ENCODE peak calls at places on chromosome 5, in four cellular contexts. Z is heart left ventricle, D is breast epithelium, G is fibroblast of lung. K is an unnamed sample. For H3K36me3, the result is how much of the 10 kb centered on the place peaks cover.

GRCh38 chr5:146474040-146474439 is 26.9 kb downstream of the TCERG1 start:
- DNase-seq in Z (no peak), D (no peak), G (no peak), K (no peak)

GRCh38 chr5:42317575-42317974 is 105.7 kb upstream of the GHR start:
- DNase-seq in Z (no peak), D (no peak), G (no peak), K (no peak)

GRCh38 chr5:88889165-88890069 is 6.4 kb upstream of the MEF2C start:
- DNase-seq in Z (peak), D (no peak), G (peak), K (no peak)

GRCh38 chr5:8984386-8984785 is 561.5 kb downstream of the SEMA5A start:
- DNase-seq in Z (no peak), D (no peak), G (no peak), K (no peak)

GRCh38 chr5:1725641-1726468 is 73.8 kb downstream of the MRPL36 start:
- DNase-seq in Z (no peak), D (peak), G (no peak), K (peak)

GRCh38 chr5:458547-459353 is 15.8 kb downstream of the EXOC3 start:
- DNase-seq in Z (no peak), D (peak), G (peak), K (no peak)

GRCh38 chr5:41161271-41161670 is 52.1 kb downstream of the C6 start:
- DNase-seq in Z (no peak), D (no peak), G (peak), K (no peak)

GRCh38 chr5:179568731-179569130 is 18.4 kb downstream of the RUFY1 start:
- DNase-seq in Z (no peak), D (no peak), G (no peak), K (no peak)

GRCh38 chr5:16889203-16889971 is 46.7 kb downstream of the MYO10 start:
- DNase-seq in Z (no peak), D (no peak), G (peak), K (no peak)

GRCh38 chr5:123670981-123671557 is 159.1 kb downstream of the CSNK1G3 start:
- DNase-seq in Z (peak), D (no peak), G (peak), K (peak)

GRCh38 chr5:98769256-98770157 is 4.0 kb upstream of the RGMB start:
- DNase-seq in Z (peak), D (no peak), G (peak), K (no peak)

GRCh38 chr5:160286947-160287346 is 25.4 kb downstream of the CCNJL start:
- DNase-seq in Z (no peak), D (peak), G (no peak), K (no peak)

GRCh38 chr5:159975462-159976019 is 33.4 kb upstream of the TTC1 start:
- DNase-seq in Z (peak), D (no peak), G (peak), K (no peak)

GRCh38 chr5:99378443-99378842 is 449.6 kb upstream of the CHD1 start:
- DNase-seq in Z (no peak), D (no peak), G (no peak), K (no peak)

DNA sequence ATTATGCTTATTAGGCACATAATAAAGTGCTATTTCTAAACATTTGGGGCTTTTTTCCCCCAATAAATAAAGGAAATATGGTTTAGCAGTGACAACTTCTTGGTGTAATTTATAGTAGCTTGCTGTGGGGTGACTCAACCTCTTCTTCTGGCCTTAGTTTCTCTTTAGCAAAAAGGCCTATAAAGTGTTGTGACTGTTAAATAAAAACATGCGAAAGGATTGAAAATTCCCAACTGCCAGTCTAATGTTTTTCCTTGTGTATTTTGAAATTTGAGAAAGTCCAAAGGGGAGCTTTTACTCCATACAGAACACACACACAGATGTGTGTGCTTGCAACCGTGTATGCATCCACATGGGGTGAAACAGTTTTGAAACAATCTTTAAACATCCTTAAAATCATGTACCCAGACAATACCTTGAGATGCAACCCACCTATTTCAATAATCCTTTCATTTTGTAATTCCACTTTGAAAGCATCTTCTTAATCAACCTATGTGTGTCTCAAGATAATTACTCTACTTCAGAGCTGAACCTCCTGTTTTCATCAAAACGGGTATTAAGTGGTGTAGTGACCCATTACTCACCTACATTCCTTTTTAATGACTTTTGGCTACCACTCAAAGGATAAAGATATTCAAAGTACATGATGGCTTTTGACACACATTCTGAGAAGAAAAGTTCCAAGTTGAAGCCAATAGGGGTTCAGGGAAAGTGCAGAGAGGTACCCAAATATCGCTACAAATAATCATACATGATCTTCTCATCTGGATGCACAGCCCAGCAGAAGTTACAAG is 123.8 kb downstream of the DROSHA start:
- DNase-seq in Z (no peak), D (no peak), G (peak), K (no peak)
- H3K36me3 ChIP-seq in Z (half or more), D (under half), G (under half), K (under half)

GRCh38 chr5:177297922-177298321 is 5.6 kb downstream of the RAB24 start:
- DNase-seq in Z (no peak), D (no peak), G (no peak), K (no peak)
- H3K36me3 ChIP-seq in Z (half or more), D (under half), G (under half), K (under half)

DNA sequence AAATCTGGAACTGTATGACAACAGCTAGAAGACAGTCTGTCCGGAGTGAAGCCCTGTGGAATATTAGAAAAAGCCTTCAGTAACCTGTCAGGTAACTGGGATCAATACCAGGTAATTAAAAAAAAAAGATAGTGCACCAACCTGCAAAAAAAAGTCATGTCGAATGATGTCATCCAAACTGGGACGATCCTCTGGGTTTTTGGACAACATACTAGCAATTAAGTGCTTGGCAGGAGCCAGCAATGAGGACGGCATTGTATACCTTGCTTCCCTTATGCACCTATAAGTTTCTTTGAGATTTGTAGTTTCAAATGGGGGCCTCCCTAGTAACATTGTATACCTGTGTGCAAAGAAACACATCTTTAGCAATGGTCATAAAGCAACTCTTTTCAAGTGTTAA is 2.8 kb downstream of the PLK2 start:
- DNase-seq in Z (no peak), D (no peak), G (no peak), K (no peak)
- H3K36me3 ChIP-seq in Z (half or more), D (under half), G (under half), K (under half)

DNA sequence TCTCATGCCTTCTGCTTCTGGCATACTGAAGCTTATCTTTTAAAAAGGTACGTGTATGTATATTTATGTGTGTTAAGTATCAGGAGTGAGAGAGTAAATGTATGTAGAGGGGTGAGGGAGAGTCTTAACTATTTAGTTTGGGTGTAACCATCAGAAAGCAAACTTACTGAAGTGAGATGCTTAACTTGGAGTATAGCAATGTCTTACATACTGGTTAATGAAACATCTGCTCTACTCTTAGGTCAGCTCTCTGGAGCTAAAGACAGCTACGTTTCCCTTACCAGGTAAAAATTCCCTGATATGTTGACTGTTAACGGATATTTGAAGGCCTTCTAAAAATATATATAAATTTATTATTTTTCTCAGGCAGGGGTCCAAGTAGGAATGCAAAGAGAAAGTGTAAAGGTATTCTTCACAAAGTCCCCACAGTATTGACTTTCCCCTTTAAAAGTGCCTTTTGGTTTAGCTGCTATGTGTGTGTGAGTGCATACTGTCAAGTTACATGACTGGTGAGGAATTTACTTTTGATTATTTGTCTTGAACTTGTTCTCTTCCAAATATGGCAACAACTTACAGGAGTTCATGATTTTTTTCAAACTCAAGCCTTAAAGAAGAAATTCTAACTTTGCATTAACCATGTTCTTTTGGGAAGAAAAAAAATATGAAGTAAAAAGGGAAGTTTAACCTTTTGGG is 12.3 kb upstream of the C5orf24 start:
- DNase-seq in Z (no peak), D (no peak), G (peak), K (no peak)
- H3K36me3 ChIP-seq in Z (half or more), D (under half), G (under half), K (under half)

DNA sequence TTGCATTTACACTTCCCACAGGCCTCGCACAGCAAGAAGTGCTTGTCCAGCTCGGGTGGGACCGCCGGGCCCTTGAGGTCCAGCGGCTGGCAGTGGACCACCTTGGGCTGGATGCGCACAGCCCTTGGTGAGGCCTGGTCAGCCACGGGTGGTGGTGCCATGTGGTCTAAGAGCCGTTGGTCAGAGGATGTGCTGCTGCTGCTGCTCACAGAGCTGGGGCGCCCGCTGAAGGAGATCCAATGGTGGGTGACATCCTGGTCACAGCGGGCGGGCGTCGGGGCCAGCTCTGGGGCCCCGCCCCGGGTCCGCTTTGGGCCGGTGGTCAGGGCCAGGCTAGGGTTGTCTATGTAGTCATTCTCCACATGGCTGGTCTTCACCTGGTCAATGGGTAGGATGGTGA is 10.2 kb downstream of the SPRY4 start:
- DNase-seq in Z (no peak), D (no peak), G (no peak), K (no peak)
- H3K36me3 ChIP-seq in Z (half or more), D (under half), G (under half), K (under half)